ENCODE peak calls at places on chromosomes 1 and 21, in seven cellular contexts. D is GM10248, L is Right ventricle myocardium superior, W is EL, O is astrocyte of the cerebellum, Q is aorta, U is choroid plexus epithelial cell. R is an unnamed sample.

GRCh38 chr1:27637052-27637451 is 2.1 kb upstream of the FGR start:
- DNase-seq in D (peak; percentile 72), L (no peak), W (no peak), O (no peak), Q (no peak), U (no peak), R (no peak)

GRCh38 chr21:18249542-18250152 is 5.0 kb downstream of the CHODL start:
- DNase-seq in D (no peak), L (no peak), W (no peak), O (no peak), Q (no peak), U (no peak), R (no peak)

GRCh38 chr1:206895837-206896242 is 1.4 kb upstream of the IL24 start:
- DNase-seq in D (no peak), L (no peak), W (peak; percentile 37), O (no peak), Q (no peak), U (peak; percentile 63), R (peak; percentile 33)

GRCh38 chr1:239233626-239234025 is 152.7 kb upstream of the CHRM3 start:
- DNase-seq in D (no peak), L (no peak), W (no peak), O (no peak), Q (no peak), U (no peak), R (no peak)

GRCh38 chr1:48471103-48471502 is 901 bp downstream of the SPATA6 start:
- DNase-seq in D (no peak), L (no peak), W (no peak), O (no peak), Q (no peak), U (no peak), R (peak; percentile 7)

GRCh38 chr1:246301553-246302250 is 205.4 kb downstream of the SMYD3 start:
- DNase-seq in D (no peak), L (no peak), W (no peak), O (no peak), Q (no peak), U (no peak), R (no peak)

GRCh38 chr1:14626869-14627607 is 28.6 kb downstream of the KAZN start:
- DNase-seq in D (no peak), L (peak; percentile 71), W (no peak), O (no peak), Q (no peak), U (no peak), R (peak; percentile 25)

GRCh38 chr1:153928776-153929432 is 6.1 kb upstream of the GATAD2B start:
- DNase-seq in D (no peak), L (no peak), W (peak; percentile 45), O (no peak), Q (no peak), U (no peak), R (peak; percentile 38)

GRCh38 chr1:10659218-10659617 is 137.2 kb downstream of the CASZ1 start:
- DNase-seq in D (no peak), L (no peak), W (no peak), O (no peak), Q (no peak), U (no peak), R (no peak)

GRCh38 chr1:8266436-8267165 is 51.3 kb upstream of the SLC45A1 start:
- DNase-seq in D (no peak), L (no peak), W (no peak), O (no peak), Q (no peak), U (no peak), R (peak; percentile 46)

GRCh38 chr1:62962794-62963776 is 179.2 kb downstream of the ATG4C start:
- DNase-seq in D (peak; percentile 71), L (peak; percentile 51), W (peak; percentile 23), O (peak; percentile 18), Q (no peak), U (peak; percentile 75), R (peak; percentile 65)

GRCh38 chr1:221723918-221724263 is 18.0 kb downstream of the DUSP10 start:
- DNase-seq in D (no peak), L (no peak), W (no peak), O (no peak), Q (no peak), U (no peak), R (no peak)

GRCh38 chr1:156652131-156652991 is 10.4 kb downstream of the BCAN start:
- DNase-seq in D (no peak), L (no peak), W (no peak), O (no peak), Q (no peak), U (peak; percentile 52), R (peak; percentile 77)

GRCh38 chr1:85019989-85020388 is 23.1 kb upstream of the MCOLN2 start:
- DNase-seq in D (no peak), L (no peak), W (peak; percentile 71), O (no peak), Q (no peak), U (peak; percentile 61), R (no peak)

GRCh38 chr1:207826557-207827487 is 75.0 kb downstream of the CD46 start:
- DNase-seq in D (no peak), L (peak; percentile 54), W (peak; percentile 50), O (no peak), Q (no peak), U (peak; percentile 85), R (no peak)

GRCh38 chr1:93620169-93620840 is 61.3 kb downstream of the BCAR3 start:
- DNase-seq in D (no peak), L (no peak), W (peak; percentile 62), O (no peak), Q (no peak), U (no peak), R (no peak)

GRCh38 chr1:38025233-38025632 is 12.7 kb downstream of the UTP11 start:
- DNase-seq in D (no peak), L (no peak), W (no peak), O (no peak), Q (no peak), U (no peak), R (no peak)

GRCh38 chr1:248926401-248927182 is 20.6 kb downstream of the PGBD2 start:
- DNase-seq in D (no peak), L (no peak), W (peak; percentile 65), O (no peak), Q (no peak), U (peak; percentile 53), R (peak; percentile 51)

GRCh38 chr1:16178596-16179497 is 23.0 kb upstream of the EPHA2 start:
- DNase-seq in D (no peak), L (no peak), W (peak; percentile 62), O (no peak), Q (no peak), U (no peak), R (no peak)

GRCh38 chr1:18929686-18930085 is 26.8 kb downstream of the IFFO2 start:
- DNase-seq in D (no peak), L (no peak), W (peak; percentile 76), O (no peak), Q (no peak), U (peak; percentile 51), R (peak; percentile 89)

GRCh38 chr1:101203812-101204540 is 32.8 kb upstream of the S1PR1 start:
- DNase-seq in D (no peak), L (no peak), W (peak; percentile 89), O (peak; percentile 18), Q (no peak), U (peak; percentile 49), R (peak; percentile 78)

GRCh38 chr1:172609528-172609927 is 49.4 kb upstream of the FASLG start:
- DNase-seq in D (no peak), L (no peak), W (no peak), O (no peak), Q (no peak), U (peak; percentile 60), R (peak; percentile 32)

GRCh38 chr1:7424352-7424890 is 346.7 kb upstream of the VAMP3 start:
- DNase-seq in D (no peak), L (peak; percentile 12), W (peak; percentile 9), O (no peak), Q (peak; percentile 23), U (peak; percentile 78), R (peak; percentile 29)

GRCh38 chr1:160363010-160363409 is 3.9 kb upstream of the NHLH1 start:
- DNase-seq in D (no peak), L (no peak), W (no peak), O (no peak), Q (no peak), U (no peak), R (no peak)

GRCh38 chr1:236016782-236017400 is 48.0 kb downstream of the NID1 start:
- DNase-seq in D (no peak), L (no peak), W (peak; percentile 47), O (no peak), Q (no peak), U (peak; percentile 71), R (no peak)

GRCh38 chr1:116415699-116416533 is 42.9 kb downstream of the ATP1A1 start:
- DNase-seq in D (no peak), L (peak; percentile 66), W (no peak), O (no peak), Q (no peak), U (peak; percentile 25), R (peak; percentile 34)

GRCh38 chr1:94039871-94040569 is 80.9 kb downstream of the ABCA4 start:
- DNase-seq in D (no peak), L (peak; percentile 50), W (peak; percentile 60), O (no peak), Q (no peak), U (no peak), R (no peak)

GRCh38 chr1:109623601-109624161 is 4.0 kb downstream of the AMPD2 start:
- DNase-seq in D (peak; percentile 24), L (no peak), W (no peak), O (no peak), Q (no peak), U (no peak), R (peak; percentile 43)

GRCh38 chr1:1333551-1334241 is 2.6 kb downstream of the TAS1R3 start:
- DNase-seq in D (no peak), L (no peak), W (no peak), O (no peak), Q (no peak), U (no peak), R (no peak)

GRCh38 chr1:232705815-232706575 is 76.1 kb upstream of the SIPA1L2 start:
- DNase-seq in D (no peak), L (peak; percentile 51), W (no peak), O (no peak), Q (no peak), U (no peak), R (no peak)

GRCh38 chr1:55288245-55288644 is 73.1 kb upstream of the USP24 start:
- DNase-seq in D (peak; percentile 72), L (no peak), W (no peak), O (no peak), Q (no peak), U (no peak), R (no peak)

GRCh38 chr1:209513226-209513625 is 70.3 kb upstream of the CAMK1G start:
- DNase-seq in D (peak; percentile 37), L (no peak), W (peak; percentile 61), O (no peak), Q (no peak), U (peak; percentile 75), R (peak; percentile 16)

GRCh38 chr1:110636149-110636935 is 30.2 kb upstream of the KCNA2 start:
- DNase-seq in D (no peak), L (no peak), W (no peak), O (no peak), Q (no peak), U (no peak), R (no peak)

GRCh38 chr1:178796013-178796412 is 71.0 kb downstream of the RALGPS2 start:
- DNase-seq in D (no peak), L (no peak), W (no peak), O (no peak), Q (no peak), U (no peak), R (no peak)

GRCh38 chr1:204478166-204478899 is 16.3 kb downstream of the PIK3C2B start:
- DNase-seq in D (peak; percentile 9), L (peak; percentile 52), W (no peak), O (no peak), Q (no peak), U (peak; percentile 29), R (no peak)

GRCh38 chr1:23557471-23558124 is 1.7 kb downstream of the ID3 start:
- DNase-seq in D (no peak), L (no peak), W (no peak), O (no peak), Q (no peak), U (peak; percentile 36), R (peak; percentile 45)

GRCh38 chr1:9586147-9586766 is 2.5 kb upstream of the TMEM201 start:
- DNase-seq in D (no peak), L (no peak), W (no peak), O (no peak), Q (no peak), U (no peak), R (no peak)

GRCh38 chr1:165828581-165829329 is 1.3 kb downstream of the UCK2 start:
- DNase-seq in D (peak; percentile 41), L (peak; percentile 53), W (peak; percentile 86), O (peak; percentile 71), Q (peak; percentile 55), U (peak; percentile 89), R (peak; percentile 88)